ENCODE peak calls at places on chromosomes 6 and 20, in six cellular contexts. I is NCI-H1092 treated with DMSO at 0.1 percent for 48 hours, C is foreskin fibroblast, J is HEK293T, T is Calu3, L is A673. X is an unnamed sample.

GRCh38 chr20:33490934-33491656 is 1.2 kb downstream of the CBFA2T2 start:
- DNase-seq in T (no peak), C (peak; percentile 27), I (no peak), J (no peak), L (peak; percentile 11), X (no peak)

GRCh38 chr6:39615622-39616021 is 109.6 kb downstream of the KIF6 start:
- DNase-seq in L (no peak), I (no peak), T (no peak), C (no peak), J (no peak), X (no peak)

GRCh38 chr6:106146852-106147351 is 60.8 kb downstream of the PRDM1 start:
- DNase-seq in J (no peak), T (no peak), L (no peak), I (no peak), C (peak; percentile 46), X (no peak)

GRCh38 chr20:52150440-52151258 is 40.9 kb downstream of the ZFP64 start:
- DNase-seq in L (peak; percentile 69), T (peak; percentile 52), I (peak; percentile 38), C (peak; percentile 67), J (peak; percentile 47), X (peak; percentile 68)

GRCh38 chr20:45067558-45067957 is 33.4 kb downstream of the KCNS1 start:
- DNase-seq in T (no peak), I (no peak), C (peak; percentile 33), J (no peak), L (peak; percentile 14), X (no peak)

GRCh38 chr6:124961784-124962611 is at the start of gene RNF217:
- DNase-seq in T (peak; percentile 57), J (peak; percentile 71), I (peak; percentile 27), C (peak; percentile 83), L (peak; percentile 71), X (peak; percentile 42)

GRCh38 chr20:46715292-46715756 is 5.9 kb downstream of the SLC2A10 start:
- DNase-seq in C (peak; percentile 73), I (no peak), J (no peak), T (peak; percentile 20), L (no peak), X (peak; percentile 98)

GRCh38 chr20:22690000-22690399 is 105.6 kb upstream of the FOXA2 start:
- DNase-seq in T (no peak), C (no peak), I (no peak), J (no peak), L (no peak), X (no peak)

GRCh38 chr20:20664795-20665194 is 47.6 kb downstream of the RALGAPA2 start:
- DNase-seq in L (peak; percentile 70), T (no peak), I (peak; percentile 62), C (peak; percentile 4), J (peak; percentile 39), X (peak; percentile 70)

GRCh38 chr6:33975631-33976424 is 170.1 kb downstream of the GRM4 start:
- DNase-seq in T (no peak), L (no peak), J (no peak), C (no peak), I (no peak), X (no peak)

GRCh38 chr6:44537306-44538049 is 150.0 kb downstream of the CDC5L start:
- DNase-seq in C (no peak), T (no peak), L (no peak), I (no peak), J (no peak), X (no peak)

GRCh38 chr20:48467622-48468021 is 360.2 kb downstream of the PREX1 start:
- DNase-seq in C (no peak), I (no peak), T (peak; percentile 62), J (no peak), L (no peak), X (peak; percentile 36)

GRCh38 chr20:635609-636338 is 17.2 kb downstream of the SRXN1 start:
- DNase-seq in T (peak; percentile 20), L (no peak), J (no peak), I (no peak), C (no peak), X (no peak)

GRCh38 chr6:130841128-130841728 is 14.0 kb downstream of the SMLR1 start:
- DNase-seq in C (no peak), T (no peak), I (no peak), L (no peak), J (no peak), X (no peak)

GRCh38 chr20:4601630-4602296 is 119.9 kb upstream of the PRND start:
- DNase-seq in I (peak; percentile 65), L (peak; percentile 54), T (peak; percentile 61), J (no peak), C (peak; percentile 69), X (no peak)

GRCh38 chr6:167666571-167667203 is 160.0 kb upstream of the AFDN start:
- DNase-seq in L (no peak), C (no peak), I (no peak), T (no peak), J (no peak), X (no peak)

GRCh38 chr6:156866181-156866862 is 89.1 kb downstream of the ARID1B start:
- DNase-seq in T (no peak), I (no peak), C (peak; percentile 59), J (no peak), L (no peak), X (no peak)

GRCh38 chr6:11260249-11261038 is 28.0 kb upstream of the NEDD9 start:
- DNase-seq in L (no peak), J (no peak), C (no peak), I (no peak), T (no peak), X (no peak)

GRCh38 chr6:44452725-44453124 is 65.2 kb downstream of the CDC5L start:
- DNase-seq in I (no peak), T (no peak), J (no peak), L (no peak), C (peak; percentile 93), X (no peak)

GRCh38 chr20:46169245-46170171 is 51.4 kb downstream of the CD40 start:
- DNase-seq in L (no peak), J (no peak), I (no peak), C (no peak), T (no peak), X (no peak)

GRCh38 chr6:11522819-11523218 is 14.7 kb upstream of the TMEM170B start:
- DNase-seq in I (no peak), J (no peak), L (no peak), C (peak; percentile 59), T (no peak), X (no peak)

GRCh38 chr20:64138276-64138815 is 25.9 kb upstream of the MYT1 start:
- DNase-seq in I (no peak), L (no peak), J (no peak), T (no peak), C (no peak), X (no peak)

GRCh38 chr6:98498891-98499290 is 335.5 kb upstream of the POU3F2 start:
- DNase-seq in I (no peak), C (no peak), J (no peak), L (no peak), T (no peak), X (no peak)

GRCh38 chr6:98433325-98433724 is 401.0 kb upstream of the POU3F2 start:
- DNase-seq in L (no peak), T (no peak), C (no peak), J (no peak), I (no peak), X (no peak)

GRCh38 chr20:23145281-23145700 is 59.2 kb upstream of the CD93 start:
- DNase-seq in J (no peak), C (peak; percentile 96), T (no peak), I (no peak), L (no peak), X (no peak)

GRCh38 chr6:125095501-125096301 is 57.9 kb upstream of the TPD52L1 start:
- DNase-seq in C (peak; percentile 70), L (no peak), J (no peak), T (no peak), I (no peak), X (no peak)

GRCh38 chr6:147674794-147675193 is 166.3 kb downstream of the SAMD5 start:
- DNase-seq in T (no peak), C (no peak), I (no peak), L (no peak), J (no peak), X (no peak)

X was measured in T47D.